ENCODE peak calls at places on chromosome 1, in eight cellular contexts. A is uterus, L is cardiac muscle cell, D is transverse colon, Q is BJ, I is stomach, T is HepG2, G is spleen. B is an unnamed sample.
A peak's percentile ranks its signal among the peaks of the same experiment; 100 is the strongest.

GRCh38 chr1:45880930-45881329 is 77.5 kb downstream of the MAST2 start:
- DNase-seq in T (no peak), Q (no peak), L (no peak), D (no peak), G (no peak), I (no peak), A (no peak), B (no peak)

GRCh38 chr1:57363643-57364042 is 60.2 kb downstream of the DAB1 start:
- DNase-seq in G (no peak), Q (no peak), T (no peak), A (no peak), I (no peak), D (no peak), L (no peak), B (no peak)

GRCh38 chr1:64744492-64745180 is at the start of gene RAVER2:
- DNase-seq in Q (no peak), D (peak; percentile 86), T (peak; percentile 34), A (peak; percentile 74), I (peak; percentile 79), L (peak; percentile 82), G (peak; percentile 91), B (peak; percentile 6)

GRCh38 chr1:116164890-116165176 is 53.6 kb downstream of the MAB21L3 start:
- DNase-seq in T (no peak), D (no peak), A (no peak), G (no peak), L (no peak), Q (no peak), I (no peak), B (no peak)

GRCh38 chr1:37353871-37354270 is 120.5 kb upstream of the ZC3H12A start:
- DNase-seq in D (no peak), Q (no peak), I (no peak), A (no peak), L (no peak), G (no peak), T (no peak), B (no peak)

GRCh38 chr1:108016451-108016920 is 51.5 kb upstream of the VAV3 start:
- DNase-seq in D (no peak), Q (no peak), A (no peak), L (peak; percentile 97), G (no peak), T (no peak), I (no peak), B (no peak)

GRCh38 chr1:55817027-55817426 is 601.9 kb upstream of the USP24 start:
- DNase-seq in I (no peak), Q (no peak), G (no peak), D (no peak), T (no peak), L (no peak), A (no peak), B (no peak)

GRCh38 chr1:206814716-206815341 is 42.5 kb upstream of the IL10 start:
- DNase-seq in D (no peak), I (no peak), T (no peak), A (no peak), G (no peak), Q (peak; percentile 40), L (peak; percentile 88), B (no peak)

GRCh38 chr1:17538428-17539130 is 919 bp upstream of the ARHGEF10L start:
- DNase-seq in L (peak; percentile 23), I (no peak), D (no peak), A (peak; percentile 56), T (peak; percentile 50), Q (no peak), G (no peak), B (no peak)

GRCh38 chr1:3671371-3672180 is 19.3 kb downstream of the TP73 start:
- DNase-seq in Q (no peak), A (no peak), D (no peak), G (peak; percentile 70), L (no peak), T (no peak), I (no peak), B (no peak)

GRCh38 chr1:32198237-32199042 is 2.0 kb upstream of the CCDC28B start:
- DNase-seq in T (no peak), G (no peak), L (no peak), D (no peak), A (no peak), Q (no peak), I (no peak), B (no peak)

GRCh38 chr1:32195972-32196823 is 4.2 kb upstream of the CCDC28B start:
- DNase-seq in A (no peak), L (no peak), D (no peak), I (no peak), T (no peak), Q (no peak), G (peak; percentile 22), B (no peak)

GRCh38 chr1:32197837-32198236 is 2.6 kb upstream of the CCDC28B start:
- DNase-seq in G (no peak), Q (no peak), D (no peak), I (no peak), A (no peak), T (no peak), L (no peak), B (no peak)

GRCh38 chr1:32195531-32195930 is 4.9 kb upstream of the CCDC28B start:
- DNase-seq in D (no peak), I (no peak), L (no peak), A (no peak), G (peak; percentile 48), T (no peak), Q (no peak), B (no peak)

GRCh38 chr1:32197074-32197473 is 3.3 kb upstream of the CCDC28B start:
- DNase-seq in T (no peak), L (no peak), A (no peak), G (no peak), Q (no peak), D (no peak), I (no peak), B (no peak)
- H3K36me3 ChIP-seq in T (peaks cover 52% of the 10 kb centered on the region), L (peaks cover 43% of the 10 kb centered on the region), A (no peaks in the 10 kb centered on the region), G (peaks cover 57% of the 10 kb centered on the region), Q (peaks cover 40% of the 10 kb centered on the region), D (no peaks in the 10 kb centered on the region), I (peaks cover 67% of the 10 kb centered on the region), B (peaks cover 64% of the 10 kb centered on the region)

GRCh38 chr1:6035719-6036118 is 10.0 kb upstream of the KCNAB2 start:
- DNase-seq in A (no peak), T (no peak), I (no peak), D (no peak), G (no peak), Q (no peak), L (no peak), B (no peak)
- TF ChIP-seq CTCF in A (no peak), T (no peak), I (no peak), D (no peak), G (no peak), Q (no peak), L (no peak), B (no peak)

DNA sequence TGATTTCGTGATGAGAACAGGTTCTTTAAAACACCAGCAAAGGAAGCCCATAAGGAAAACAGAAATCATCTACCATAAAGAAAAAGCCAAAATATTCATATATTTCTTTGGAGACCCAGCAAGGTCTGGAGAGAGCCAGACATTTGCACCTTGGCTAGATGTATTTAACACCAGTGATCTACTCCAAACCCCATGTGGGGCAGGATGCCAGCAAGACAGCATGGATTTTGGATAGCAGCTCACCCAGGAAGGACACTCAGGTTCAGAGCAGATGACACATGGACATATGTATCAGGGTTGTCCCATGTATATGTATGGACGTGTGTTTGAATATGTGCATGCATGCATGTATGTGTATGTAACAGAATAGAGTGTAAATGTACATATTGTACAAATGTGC is 73.7 kb upstream of the KAZN start:
- DNase-seq in D (no peak), T (no peak), A (no peak), I (no peak), Q (no peak), G (no peak), L (no peak), B (no peak)
- H3K36me3 ChIP-seq in D (no peaks in the 10 kb centered on the region), T (no peaks in the 10 kb centered on the region), A (no peaks in the 10 kb centered on the region), I (no peaks in the 10 kb centered on the region), Q (no peaks in the 10 kb centered on the region), G (no peaks in the 10 kb centered on the region), L (no peaks in the 10 kb centered on the region), B (no peaks in the 10 kb centered on the region)

GRCh38 chr1:160607051-160608032 is 28.0 kb upstream of the CD84 start:
- DNase-seq in G (no peak), Q (peak; percentile 4), L (peak; percentile 88), T (peak; percentile 63), D (peak; percentile 55), I (peak; percentile 60), A (no peak), B (no peak)
- TF ChIP-seq CTCF in G (peak; percentile 75), Q (peak; percentile 73), L (peak; percentile 77), T (peak; percentile 85), D (peak; percentile 58), I (no peak), A (no peak), B (peak; percentile 70)

DNA sequence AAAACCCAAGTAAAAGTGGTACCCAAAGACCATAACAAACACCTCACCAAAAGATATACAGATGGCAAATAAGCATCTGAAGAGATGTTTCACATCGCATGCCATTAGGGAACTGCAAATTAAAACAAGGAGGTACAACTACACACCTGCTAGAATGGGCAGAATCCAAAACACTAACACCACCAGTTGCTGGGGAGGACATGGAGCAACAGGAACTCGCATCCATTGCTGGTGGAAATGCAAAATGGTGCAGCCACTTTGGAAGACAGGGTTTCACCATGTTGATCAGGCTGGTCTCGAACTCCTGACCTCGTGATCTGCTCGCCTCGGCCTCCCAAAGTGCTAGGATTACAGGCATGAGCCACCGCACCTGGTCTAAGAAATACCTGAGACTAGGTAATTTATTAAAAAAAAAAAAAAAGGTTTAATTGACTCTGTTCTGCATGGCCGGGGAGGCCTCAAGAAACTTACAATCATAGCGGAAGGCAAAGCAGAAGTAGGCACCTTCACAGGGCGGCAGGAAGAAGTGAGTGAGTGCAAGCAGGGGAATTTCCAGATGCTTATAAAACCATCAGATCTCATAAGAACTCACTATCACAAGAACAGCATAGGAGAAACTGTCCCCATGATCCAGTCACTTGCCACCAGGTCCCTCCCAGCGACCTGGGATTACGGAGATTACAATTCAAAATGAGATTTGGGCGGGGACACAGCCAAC is 30.2 kb upstream of the PRSS38 start:
- DNase-seq in G (no peak), D (no peak), L (no peak), T (no peak), I (peak; percentile 4), A (no peak), Q (no peak), B (no peak)
- H3K36me3 ChIP-seq in G (no peaks in the 10 kb centered on the region), D (no peaks in the 10 kb centered on the region), L (no peaks in the 10 kb centered on the region), T (no peaks in the 10 kb centered on the region), I (peaks cover 19% of the 10 kb centered on the region), A (no peaks in the 10 kb centered on the region), Q (peaks cover 4% of the 10 kb centered on the region), B (peaks cover 21% of the 10 kb centered on the region)

B was measured in esophagus squamous epithelium.